ENCODE peak calls at places on chromosomes 13 and 19, in five cellular contexts. One of them, this sample, is unnamed.

GRCh38 chr13:82636119-82636518 is 1246.2 kb downstream of the SLITRK1 start:
- DNase-seq in ACHN: no peak
- DNase-seq in COR-L47: no peak
- DNase-seq in left ventricle myocardium inferior: no peak
- DNase-seq in NCI-H2107: no peak
- DNase-seq in this sample: no peak

GRCh38 chr19:5142725-5143097 is 173.8 kb downstream of the KDM4B start:
- DNase-seq in NCI-H2107: no peak
- DNase-seq in COR-L47: no peak
- DNase-seq in ACHN: no peak
- DNase-seq in left ventricle myocardium inferior: peak
- DNase-seq in this sample: no peak

GRCh38 chr13:109704771-109705628 is 81.4 kb downstream of the IRS2 start:
- DNase-seq in ACHN: no peak
- DNase-seq in NCI-H2107: peak
- DNase-seq in left ventricle myocardium inferior: peak
- DNase-seq in COR-L47: peak
- DNase-seq in this sample: peak

GRCh38 chr19:51735759-51736449 is 12.1 kb upstream of the HAS1 start:
- DNase-seq in COR-L47: no peak
- DNase-seq in NCI-H2107: no peak
- DNase-seq in left ventricle myocardium inferior: peak
- DNase-seq in ACHN: no peak
- DNase-seq in this sample: peak

GRCh38 chr13:114068723-114069322 is 63.6 kb downstream of the RASA3 start:
- DNase-seq in left ventricle myocardium inferior: no peak
- DNase-seq in ACHN: no peak
- DNase-seq in NCI-H2107: no peak
- DNase-seq in COR-L47: no peak
- DNase-seq in this sample: no peak

GRCh38 chr13:113723400-113724015 is 35.5 kb upstream of the TMEM255B start:
- DNase-seq in NCI-H2107: no peak
- DNase-seq in ACHN: no peak
- DNase-seq in left ventricle myocardium inferior: no peak
- DNase-seq in COR-L47: no peak
- DNase-seq in this sample: no peak

GRCh38 chr13:105914637-105915036 is 620.8 kb downstream of the EFNB2 start:
- DNase-seq in COR-L47: no peak
- DNase-seq in NCI-H2107: no peak
- DNase-seq in ACHN: no peak
- DNase-seq in left ventricle myocardium inferior: no peak
- DNase-seq in this sample: no peak

GRCh38 chr13:112068531-112069062 is 1.6 kb downstream of the SOX1 start:
- DNase-seq in NCI-H2107: no peak
- DNase-seq in ACHN: no peak
- DNase-seq in left ventricle myocardium inferior: no peak
- DNase-seq in COR-L47: peak
- DNase-seq in this sample: no peak

GRCh38 chr19:41323430-41324125 is 13.6 kb downstream of the CCDC97 start:
- DNase-seq in NCI-H2107: no peak
- DNase-seq in ACHN: peak
- DNase-seq in left ventricle myocardium inferior: peak
- DNase-seq in COR-L47: no peak
- DNase-seq in this sample: no peak

GRCh38 chr19:6138066-6138465 is 2.6 kb downstream of the ACSBG2 start:
- DNase-seq in NCI-H2107: no peak
- DNase-seq in left ventricle myocardium inferior: no peak
- DNase-seq in COR-L47: no peak
- DNase-seq in ACHN: no peak
- DNase-seq in this sample: no peak

GRCh38 chr13:71875823-71876222 is 8.8 kb upstream of the DACH1 start:
- DNase-seq in NCI-H2107: no peak
- DNase-seq in ACHN: no peak
- DNase-seq in COR-L47: no peak
- DNase-seq in left ventricle myocardium inferior: no peak
- DNase-seq in this sample: no peak

GRCh38 chr13:112652512-112653458 is 37.1 kb upstream of the ATP11A start:
- DNase-seq in ACHN: peak
- DNase-seq in COR-L47: no peak
- DNase-seq in left ventricle myocardium inferior: no peak
- DNase-seq in NCI-H2107: no peak
- DNase-seq in this sample: no peak

GRCh38 chr19:56155124-56155687 is 14.1 kb downstream of the ZNF444 start:
- DNase-seq in ACHN: no peak
- DNase-seq in COR-L47: no peak
- DNase-seq in left ventricle myocardium inferior: no peak
- DNase-seq in NCI-H2107: no peak
- DNase-seq in this sample: no peak

GRCh38 chr19:51091895-51092873 is 9.5 kb upstream of the KLK14 start:
- DNase-seq in NCI-H2107: no peak
- DNase-seq in COR-L47: peak
- DNase-seq in ACHN: no peak
- DNase-seq in left ventricle myocardium inferior: no peak
- DNase-seq in this sample: no peak

GRCh38 chr13:29908411-29908810 is 58.0 kb upstream of the UBL3 start:
- DNase-seq in ACHN: no peak
- DNase-seq in left ventricle myocardium inferior: peak
- DNase-seq in NCI-H2107: no peak
- DNase-seq in COR-L47: no peak
- DNase-seq in this sample: no peak

GRCh38 chr13:70895599-70895998 is 787.3 kb upstream of the KLHL1 start:
- DNase-seq in ACHN: no peak
- DNase-seq in NCI-H2107: no peak
- DNase-seq in left ventricle myocardium inferior: no peak
- DNase-seq in COR-L47: no peak
- DNase-seq in this sample: no peak

GRCh38 chr13:107376393-107377085 is 808.6 kb upstream of the ARGLU1 start:
- DNase-seq in NCI-H2107: no peak
- DNase-seq in ACHN: no peak
- DNase-seq in COR-L47: peak
- DNase-seq in left ventricle myocardium inferior: no peak
- DNase-seq in this sample: no peak

GRCh38 chr19:11699931-11700794 is 38.6 kb downstream of the ZNF823 start:
- DNase-seq in COR-L47: peak
- DNase-seq in ACHN: peak
- DNase-seq in NCI-H2107: no peak
- DNase-seq in left ventricle myocardium inferior: no peak
- DNase-seq in this sample: no peak

GRCh38 chr19:12778020-12778904 is 2.9 kb upstream of the HOOK2 start:
- DNase-seq in COR-L47: peak
- DNase-seq in ACHN: peak
- DNase-seq in left ventricle myocardium inferior: peak
- DNase-seq in NCI-H2107: peak
- DNase-seq in this sample: peak

GRCh38 chr13:64723735-64724134 is 2506.4 kb downstream of the PCDH9 start:
- DNase-seq in NCI-H2107: no peak
- DNase-seq in left ventricle myocardium inferior: no peak
- DNase-seq in ACHN: peak
- DNase-seq in COR-L47: no peak
- DNase-seq in this sample: no peak

GRCh38 chr13:80030491-80030890 is 310.4 kb downstream of the SPRY2 start:
- DNase-seq in left ventricle myocardium inferior: no peak
- DNase-seq in ACHN: peak
- DNase-seq in NCI-H2107: no peak
- DNase-seq in COR-L47: peak
- DNase-seq in this sample: peak

GRCh38 chr19:1567848-1568227 is 287 bp downstream of the MEX3D start:
- DNase-seq in COR-L47: no peak
- DNase-seq in left ventricle myocardium inferior: no peak
- DNase-seq in ACHN: no peak
- DNase-seq in NCI-H2107: no peak
- DNase-seq in this sample: no peak

GRCh38 chr13:87666826-87667225 is 4.3 kb upstream of the SLITRK5 start:
- DNase-seq in COR-L47: no peak
- DNase-seq in left ventricle myocardium inferior: no peak
- DNase-seq in ACHN: no peak
- DNase-seq in NCI-H2107: no peak
- DNase-seq in this sample: no peak

GRCh38 chr13:45306966-45307365 is 34.0 kb downstream of the TPT1 start:
- DNase-seq in ACHN: no peak
- DNase-seq in left ventricle myocardium inferior: no peak
- DNase-seq in COR-L47: no peak
- DNase-seq in NCI-H2107: no peak
- DNase-seq in this sample: no peak

GRCh38 chr13:83881917-83882625 is at the start of gene SLITRK1:
- DNase-seq in NCI-H2107: no peak
- DNase-seq in ACHN: peak
- DNase-seq in left ventricle myocardium inferior: no peak
- DNase-seq in COR-L47: peak
- DNase-seq in this sample: no peak

GRCh38 chr13:25415196-25415595 is 43.4 kb downstream of the ATP8A2 start:
- DNase-seq in COR-L47: no peak
- DNase-seq in NCI-H2107: peak
- DNase-seq in left ventricle myocardium inferior: no peak
- DNase-seq in ACHN: no peak
- DNase-seq in this sample: no peak

GRCh38 chr19:47863514-47863936 is 4.5 kb downstream of the TPRX2 start:
- DNase-seq in NCI-H2107: peak
- DNase-seq in left ventricle myocardium inferior: peak
- DNase-seq in ACHN: peak
- DNase-seq in COR-L47: peak
- DNase-seq in this sample: peak

GRCh38 chr19:6425732-6426686 is 1.4 kb upstream of the KHSRP start:
- DNase-seq in NCI-H2107: no peak
- DNase-seq in COR-L47: no peak
- DNase-seq in ACHN: no peak
- DNase-seq in left ventricle myocardium inferior: no peak
- DNase-seq in this sample: no peak

GRCh38 chr13:41317243-41317642 is 6.2 kb downstream of the NAA16 start:
- DNase-seq in NCI-H2107: no peak
- DNase-seq in ACHN: no peak
- DNase-seq in left ventricle myocardium inferior: no peak
- DNase-seq in COR-L47: no peak
- DNase-seq in this sample: no peak

This sample was measured in right lobe of liver.